ENCODE peak calls at places on chromosomes 6 and 20, in six cellular contexts. L is pancreas, M is heart left ventricle, C is AG04450, E is lower lobe of right lung, O is colonic mucosa. X is an unnamed sample.

GRCh38 chr6:96164802-96165201 is 149.0 kb downstream of the FUT9 start:
- DNase-seq in M (no peak), C (no peak), O (no peak), L (no peak), E (no peak), X (no peak)

GRCh38 chr6:125149256-125150144 is 4.1 kb upstream of the TPD52L1 start:
- DNase-seq in E (no peak), L (no peak), M (no peak), C (no peak), O (no peak), X (no peak)

GRCh38 chr6:142686719-142686996 is 258.3 kb downstream of the HIVEP2 start:
- DNase-seq in O (no peak), L (no peak), C (no peak), E (no peak), M (no peak), X (no peak)

GRCh38 chr20:63751471-63752271 is 12.1 kb downstream of the SLC2A4RG start:
- DNase-seq in L (no peak), C (no peak), M (peak), E (no peak), O (no peak), X (no peak)

GRCh38 chr6:147559016-147559415 is 50.5 kb downstream of the SAMD5 start:
- DNase-seq in O (peak), C (no peak), L (peak), M (no peak), E (no peak), X (no peak)

GRCh38 chr6:14819840-14820420 is 425.9 kb upstream of the JARID2 start:
- DNase-seq in O (no peak), E (no peak), C (no peak), M (no peak), L (no peak), X (no peak)

GRCh38 chr6:53309059-53309896 is 39.5 kb downstream of the ELOVL5 start:
- DNase-seq in L (no peak), O (no peak), C (no peak), E (no peak), M (no peak), X (peak)

GRCh38 chr6:134272365-134272764 is 45.5 kb downstream of the SGK1 start:
- DNase-seq in E (no peak), M (no peak), L (no peak), O (no peak), C (no peak), X (no peak)

GRCh38 chr6:56962451-56962850 is 7.5 kb downstream of the BEND6 start:
- DNase-seq in C (no peak), O (no peak), M (no peak), L (no peak), E (no peak), X (no peak)

GRCh38 chr6:54916858-54917257 is 70.3 kb downstream of the FAM83B start:
- DNase-seq in E (no peak), L (no peak), M (no peak), C (no peak), O (no peak), X (no peak)

GRCh38 chr20:51037499-51038110 is 14.7 kb upstream of the KCNG1 start:
- DNase-seq in M (no peak), C (no peak), E (no peak), O (no peak), L (no peak), X (no peak)

GRCh38 chr6:35955071-35955470 is 34.2 kb upstream of the SRPK1 start:
- DNase-seq in C (no peak), M (no peak), O (no peak), L (no peak), E (no peak), X (no peak)

GRCh38 chr20:5270608-5271007 is 46.1 kb downstream of the PROKR2 start:
- DNase-seq in O (no peak), L (no peak), M (no peak), C (no peak), E (no peak), X (no peak)

GRCh38 chr6:3530515-3530914 is 73.7 kb upstream of the SLC22A23 start:
- DNase-seq in O (peak), C (no peak), E (no peak), M (no peak), L (no peak), X (no peak)

GRCh38 chr6:112086744-112087135 is 542 bp downstream of the TUBE1 start:
- DNase-seq in L (no peak), C (no peak), O (no peak), E (no peak), M (no peak), X (no peak)

GRCh38 chr20:47093567-47093966 is 198.9 kb downstream of the EYA2 start:
- DNase-seq in L (no peak), E (no peak), M (no peak), O (no peak), C (no peak), X (no peak)

GRCh38 chr20:9919271-9920014 is 80.6 kb upstream of the PAK5 start:
- DNase-seq in E (no peak), C (no peak), M (no peak), L (no peak), O (no peak), X (no peak)

GRCh38 chr20:50335105-50335504 is 144.5 kb downstream of the CEBPB start:
- DNase-seq in M (no peak), E (no peak), O (no peak), C (no peak), L (no peak), X (no peak)

GRCh38 chr6:166764473-166765233 is 137.6 kb upstream of the RPS6KA2 start:
- DNase-seq in E (no peak), O (no peak), C (no peak), M (no peak), L (no peak), X (no peak)

GRCh38 chr6:137494967-137495595 is 887 bp upstream of the OLIG3 start:
- DNase-seq in L (no peak), O (no peak), M (peak), C (no peak), E (no peak), X (no peak)

GRCh38 chr20:49268600-49269365 is 9.1 kb downstream of the ZNFX1 start:
- DNase-seq in C (peak), E (no peak), O (no peak), M (no peak), L (no peak), X (no peak)

GRCh38 chr20:45419188-45420091 is 3.5 kb downstream of the PIGT start:
- DNase-seq in C (peak), L (peak), E (no peak), M (no peak), O (peak), X (no peak)

GRCh38 chr6:33694401-33694931 is 17.0 kb downstream of the UQCC2 start:
- DNase-seq in M (no peak), O (no peak), L (no peak), E (peak), C (no peak), X (peak)

GRCh38 chr6:167795874-167796667 is 30.6 kb upstream of the AFDN start:
- DNase-seq in C (no peak), M (peak), O (peak), L (peak), E (peak), X (no peak)

GRCh38 chr6:109595998-109596397 is 95.0 kb downstream of the AK9 start:
- DNase-seq in O (no peak), M (no peak), L (no peak), E (no peak), C (no peak), X (no peak)

GRCh38 chr6:166744654-166745134 is 117.6 kb upstream of the RPS6KA2 start:
- DNase-seq in O (no peak), E (no peak), M (no peak), L (no peak), C (no peak), X (no peak)

GRCh38 chr20:63267681-63268080 is 4.9 kb upstream of the ARFGAP1 start:
- DNase-seq in E (no peak), C (no peak), M (no peak), L (no peak), O (no peak), X (no peak)

GRCh38 chr20:17543531-17543961 is 12.4 kb upstream of the BFSP1 start:
- DNase-seq in E (no peak), C (no peak), M (no peak), L (no peak), O (no peak), X (no peak)
- H3K27ac ChIP-seq in E (peak), C (peak), M (peak), L (peak), O (no peak), X (no peak)

DNA sequence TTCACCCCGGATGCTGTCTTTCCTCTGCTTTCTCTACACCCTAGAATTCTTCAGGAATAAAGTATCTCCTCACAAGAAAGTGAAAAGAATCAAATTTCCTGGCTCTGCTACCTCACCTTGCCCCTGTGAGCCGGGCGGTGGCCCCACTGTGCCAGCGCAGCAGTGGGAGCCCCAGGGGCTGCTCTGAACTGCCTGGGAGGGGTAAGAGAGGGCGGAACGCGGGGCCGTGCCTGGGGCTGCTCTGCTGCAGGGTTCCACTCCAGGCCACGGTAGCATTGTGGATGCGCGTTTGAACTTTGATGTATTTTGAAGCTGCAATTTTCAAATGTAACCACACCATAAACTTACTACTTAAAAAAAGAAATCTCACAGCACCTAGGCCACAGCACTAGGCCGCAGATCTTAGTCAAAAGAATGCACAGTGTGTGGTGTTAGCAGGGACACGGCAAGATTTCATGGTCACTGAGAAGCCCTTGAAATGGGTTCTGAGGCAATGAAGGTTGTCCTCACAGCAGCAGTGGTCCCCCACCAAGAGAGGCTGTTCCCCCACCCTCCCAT is 57.5 kb downstream of the PRDM1 start:
- DNase-seq in C (no peak), O (no peak), L (no peak), E (no peak), M (no peak), X (no peak)
- H3K27ac ChIP-seq in C (no peak), O (no peak), L (no peak), E (no peak), M (no peak), X (no peak)

GRCh38 chr6:29603456-29603855 is 18.5 kb downstream of the OR2H2 start:
- DNase-seq in C (no peak), E (no peak), M (no peak), L (no peak), O (no peak), X (no peak)
- H3K27ac ChIP-seq in C (no peak), E (no peak), M (no peak), L (no peak), O (no peak), X (no peak)

DNA sequence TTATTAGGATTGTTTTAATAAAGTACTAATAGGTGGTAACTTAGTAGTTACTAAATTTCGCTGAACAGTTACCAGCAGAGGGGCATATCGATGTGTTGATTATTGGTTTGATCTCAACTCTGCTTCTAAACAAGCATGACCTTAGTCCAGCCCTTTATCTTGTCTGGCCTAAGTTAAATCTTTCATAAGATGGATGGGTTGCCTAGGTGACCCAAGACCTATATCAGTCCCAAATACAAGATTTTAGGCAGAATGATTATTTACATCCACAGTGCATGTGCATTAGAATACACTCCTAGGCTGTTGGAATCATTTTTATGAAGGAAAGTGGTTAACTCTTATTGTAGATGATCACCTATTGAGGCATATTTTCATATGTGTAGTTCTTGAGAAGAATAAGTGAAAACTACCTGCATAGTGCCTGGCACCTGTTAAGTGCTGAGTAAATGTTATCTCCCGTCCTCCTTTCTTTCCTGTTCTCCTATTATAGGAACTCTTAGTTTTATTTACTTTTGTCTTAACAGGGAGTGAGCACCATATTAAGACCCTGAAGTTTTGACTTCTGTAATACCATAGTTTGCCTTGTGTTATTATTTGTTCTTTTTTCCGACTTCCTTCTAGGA is 1.1 kb downstream of the HSF2 start:
- DNase-seq in M (no peak), C (no peak), L (no peak), O (no peak), E (no peak), X (no peak)
- H3K27ac ChIP-seq in M (no peak), C (no peak), L (no peak), O (no peak), E (no peak), X (peak)

X was measured in CD4-positive, alpha-beta T cell.